ENCODE peak calls at places on chromosomes 6 and 20, in nine cellular contexts. One of them, this sample, is unnamed.

GRCh38 chr6:38567436-38567835 is 72.3 kb downstream of the BTBD9 start:
- DNase-seq in sigmoid colon: peak; percentile 89
- DNase-seq in GM04504: peak; percentile 81
- DNase-seq in T-cell: no peak
- DNase-seq in A673: peak; percentile 78
- DNase-seq in kidney tubule cell: peak; percentile 60
- DNase-seq in T-helper 1 cell: no peak
- DNase-seq in NCI-H1092 treated with DMSO at 0.1 percent for 48 hours: peak; percentile 62
- DNase-seq in T-helper 2 cell: no peak
- DNase-seq in this sample: peak; percentile 67

GRCh38 chr6:84645000-84645399 is 119.4 kb downstream of the TBX18 start:
- DNase-seq in sigmoid colon: no peak
- DNase-seq in GM04504: no peak
- DNase-seq in T-cell: no peak
- DNase-seq in A673: no peak
- DNase-seq in kidney tubule cell: peak; percentile 66
- DNase-seq in T-helper 1 cell: no peak
- DNase-seq in NCI-H1092 treated with DMSO at 0.1 percent for 48 hours: no peak
- DNase-seq in T-helper 2 cell: no peak
- DNase-seq in this sample: no peak

GRCh38 chr6:160945516-160946177 is 45.9 kb upstream of the MAP3K4 start:
- DNase-seq in sigmoid colon: no peak
- DNase-seq in GM04504: no peak
- DNase-seq in T-cell: no peak
- DNase-seq in A673: no peak
- DNase-seq in kidney tubule cell: no peak
- DNase-seq in T-helper 1 cell: no peak
- DNase-seq in NCI-H1092 treated with DMSO at 0.1 percent for 48 hours: no peak
- DNase-seq in T-helper 2 cell: no peak
- DNase-seq in this sample: no peak

GRCh38 chr20:50541606-50542041 is 31.4 kb downstream of the PTPN1 start:
- DNase-seq in sigmoid colon: no peak
- DNase-seq in GM04504: no peak
- DNase-seq in T-cell: no peak
- DNase-seq in A673: no peak
- DNase-seq in kidney tubule cell: no peak
- DNase-seq in T-helper 1 cell: no peak
- DNase-seq in NCI-H1092 treated with DMSO at 0.1 percent for 48 hours: no peak
- DNase-seq in T-helper 2 cell: no peak
- DNase-seq in this sample: no peak

GRCh38 chr20:38554986-38555385 is 26.0 kb upstream of the ADIG start:
- DNase-seq in sigmoid colon: no peak
- DNase-seq in GM04504: no peak
- DNase-seq in T-cell: no peak
- DNase-seq in A673: no peak
- DNase-seq in kidney tubule cell: no peak
- DNase-seq in T-helper 1 cell: no peak
- DNase-seq in NCI-H1092 treated with DMSO at 0.1 percent for 48 hours: no peak
- DNase-seq in T-helper 2 cell: no peak
- DNase-seq in this sample: no peak

GRCh38 chr6:105209950-105210706 is 30.3 kb upstream of the POPDC3 start:
- DNase-seq in sigmoid colon: no peak
- DNase-seq in GM04504: no peak
- DNase-seq in T-cell: no peak
- DNase-seq in A673: no peak
- DNase-seq in kidney tubule cell: peak; percentile 80
- DNase-seq in T-helper 1 cell: no peak
- DNase-seq in NCI-H1092 treated with DMSO at 0.1 percent for 48 hours: no peak
- DNase-seq in T-helper 2 cell: no peak
- DNase-seq in this sample: no peak

GRCh38 chr20:676967-677366 is 1.4 kb upstream of the SCRT2 start:
- DNase-seq in sigmoid colon: no peak
- DNase-seq in GM04504: no peak
- DNase-seq in T-cell: no peak
- DNase-seq in A673: no peak
- DNase-seq in kidney tubule cell: no peak
- DNase-seq in T-helper 1 cell: no peak
- DNase-seq in NCI-H1092 treated with DMSO at 0.1 percent for 48 hours: no peak
- DNase-seq in T-helper 2 cell: no peak
- DNase-seq in this sample: peak; percentile 46

GRCh38 chr20:32201296-32201976 is 6.1 kb downstream of the PLAGL2 start:
- DNase-seq in sigmoid colon: no peak
- DNase-seq in GM04504: no peak
- DNase-seq in T-cell: no peak
- DNase-seq in A673: no peak
- DNase-seq in kidney tubule cell: peak; percentile 51
- DNase-seq in T-helper 1 cell: no peak
- DNase-seq in NCI-H1092 treated with DMSO at 0.1 percent for 48 hours: no peak
- DNase-seq in T-helper 2 cell: no peak
- DNase-seq in this sample: no peak

GRCh38 chr6:14784596-14785360 is 461.1 kb upstream of the JARID2 start:
- DNase-seq in sigmoid colon: no peak
- DNase-seq in GM04504: no peak
- DNase-seq in T-cell: no peak
- DNase-seq in A673: no peak
- DNase-seq in kidney tubule cell: no peak
- DNase-seq in T-helper 1 cell: no peak
- DNase-seq in NCI-H1092 treated with DMSO at 0.1 percent for 48 hours: peak; percentile 5
- DNase-seq in T-helper 2 cell: no peak
- DNase-seq in this sample: no peak

GRCh38 chr20:47459344-47460073 is 42.2 kb upstream of the NCOA3 start:
- DNase-seq in sigmoid colon: no peak
- DNase-seq in GM04504: no peak
- DNase-seq in T-cell: no peak
- DNase-seq in A673: no peak
- DNase-seq in kidney tubule cell: no peak
- DNase-seq in T-helper 1 cell: no peak
- DNase-seq in NCI-H1092 treated with DMSO at 0.1 percent for 48 hours: no peak
- DNase-seq in T-helper 2 cell: no peak
- DNase-seq in this sample: no peak

GRCh38 chr20:58906894-58907293 is 54.4 kb downstream of the GNAS start:
- DNase-seq in sigmoid colon: no peak
- DNase-seq in GM04504: no peak
- DNase-seq in T-cell: no peak
- DNase-seq in A673: no peak
- DNase-seq in kidney tubule cell: peak; percentile 58
- DNase-seq in T-helper 1 cell: no peak
- DNase-seq in NCI-H1092 treated with DMSO at 0.1 percent for 48 hours: no peak
- DNase-seq in T-helper 2 cell: no peak
- DNase-seq in this sample: peak; percentile 35

GRCh38 chr6:105522626-105523322 is 119.9 kb upstream of the PREP start:
- DNase-seq in sigmoid colon: no peak
- DNase-seq in GM04504: no peak
- DNase-seq in T-cell: no peak
- DNase-seq in A673: no peak
- DNase-seq in kidney tubule cell: peak; percentile 17
- DNase-seq in T-helper 1 cell: no peak
- DNase-seq in NCI-H1092 treated with DMSO at 0.1 percent for 48 hours: no peak
- DNase-seq in T-helper 2 cell: no peak
- DNase-seq in this sample: no peak

GRCh38 chr6:123616942-123617341 is 19.8 kb downstream of the TRDN start:
- DNase-seq in sigmoid colon: no peak
- DNase-seq in GM04504: no peak
- DNase-seq in T-cell: no peak
- DNase-seq in A673: no peak
- DNase-seq in kidney tubule cell: no peak
- DNase-seq in T-helper 1 cell: no peak
- DNase-seq in NCI-H1092 treated with DMSO at 0.1 percent for 48 hours: no peak
- DNase-seq in T-helper 2 cell: no peak
- DNase-seq in this sample: no peak

GRCh38 chr20:46058656-46059281 is 29.8 kb downstream of the SLC12A5 start:
- DNase-seq in sigmoid colon: peak; percentile 61
- DNase-seq in GM04504: no peak
- DNase-seq in T-cell: no peak
- DNase-seq in A673: no peak
- DNase-seq in kidney tubule cell: no peak
- DNase-seq in T-helper 1 cell: no peak
- DNase-seq in NCI-H1092 treated with DMSO at 0.1 percent for 48 hours: no peak
- DNase-seq in T-helper 2 cell: no peak
- DNase-seq in this sample: peak; percentile 45

GRCh38 chr20:52490715-52491430 is 299.3 kb upstream of the ZFP64 start:
- DNase-seq in sigmoid colon: no peak
- DNase-seq in GM04504: peak; percentile 59
- DNase-seq in T-cell: no peak
- DNase-seq in A673: peak; percentile 21
- DNase-seq in kidney tubule cell: peak; percentile 96
- DNase-seq in T-helper 1 cell: no peak
- DNase-seq in NCI-H1092 treated with DMSO at 0.1 percent for 48 hours: no peak
- DNase-seq in T-helper 2 cell: no peak
- DNase-seq in this sample: no peak

GRCh38 chr6:320351-321157 is 28.3 kb downstream of the DUSP22 start:
- DNase-seq in sigmoid colon: peak; percentile 59
- DNase-seq in GM04504: no peak
- DNase-seq in T-cell: no peak
- DNase-seq in A673: no peak
- DNase-seq in kidney tubule cell: no peak
- DNase-seq in T-helper 1 cell: no peak
- DNase-seq in NCI-H1092 treated with DMSO at 0.1 percent for 48 hours: no peak
- DNase-seq in T-helper 2 cell: no peak
- DNase-seq in this sample: no peak

GRCh38 chr6:90610671-90611542 is 24.0 kb upstream of the MAP3K7 start:
- DNase-seq in sigmoid colon: peak; percentile 66
- DNase-seq in GM04504: no peak
- DNase-seq in T-cell: peak; percentile 1
- DNase-seq in A673: peak; percentile 56
- DNase-seq in kidney tubule cell: peak; percentile 4
- DNase-seq in T-helper 1 cell: peak; percentile 2
- DNase-seq in NCI-H1092 treated with DMSO at 0.1 percent for 48 hours: peak; percentile 27
- DNase-seq in T-helper 2 cell: no peak
- DNase-seq in this sample: peak; percentile 42

GRCh38 chr6:36954262-36954931 is at the start of gene PI16:
- DNase-seq in sigmoid colon: no peak
- DNase-seq in GM04504: no peak
- DNase-seq in T-cell: no peak
- DNase-seq in A673: no peak
- DNase-seq in kidney tubule cell: no peak
- DNase-seq in T-helper 1 cell: no peak
- DNase-seq in NCI-H1092 treated with DMSO at 0.1 percent for 48 hours: no peak
- DNase-seq in T-helper 2 cell: no peak
- DNase-seq in this sample: no peak

GRCh38 chr20:32718749-32719348 is 24.4 kb downstream of the COMMD7 start:
- DNase-seq in sigmoid colon: no peak
- DNase-seq in GM04504: no peak
- DNase-seq in T-cell: no peak
- DNase-seq in A673: no peak
- DNase-seq in kidney tubule cell: no peak
- DNase-seq in T-helper 1 cell: no peak
- DNase-seq in NCI-H1092 treated with DMSO at 0.1 percent for 48 hours: no peak
- DNase-seq in T-helper 2 cell: no peak
- DNase-seq in this sample: no peak

GRCh38 chr20:62370115-62370806 is 3.1 kb upstream of the LAMA5 start:
- DNase-seq in sigmoid colon: no peak
- DNase-seq in GM04504: peak; percentile 60
- DNase-seq in T-cell: no peak
- DNase-seq in A673: no peak
- DNase-seq in kidney tubule cell: peak; percentile 74
- DNase-seq in T-helper 1 cell: no peak
- DNase-seq in NCI-H1092 treated with DMSO at 0.1 percent for 48 hours: no peak
- DNase-seq in T-helper 2 cell: no peak
- DNase-seq in this sample: no peak

GRCh38 chr20:48864254-48864653 is 36.5 kb upstream of the PREX1 start:
- DNase-seq in sigmoid colon: no peak
- DNase-seq in GM04504: no peak
- DNase-seq in T-cell: no peak
- DNase-seq in A673: no peak
- DNase-seq in kidney tubule cell: no peak
- DNase-seq in T-helper 1 cell: no peak
- DNase-seq in NCI-H1092 treated with DMSO at 0.1 percent for 48 hours: no peak
- DNase-seq in T-helper 2 cell: no peak
- DNase-seq in this sample: no peak

GRCh38 chr6:170226647-170227046 is 64.2 kb downstream of the DLL1 start:
- DNase-seq in sigmoid colon: peak; percentile 19
- DNase-seq in GM04504: no peak
- DNase-seq in T-cell: no peak
- DNase-seq in A673: no peak
- DNase-seq in kidney tubule cell: no peak
- DNase-seq in T-helper 1 cell: no peak
- DNase-seq in NCI-H1092 treated with DMSO at 0.1 percent for 48 hours: no peak
- DNase-seq in T-helper 2 cell: no peak
- DNase-seq in this sample: no peak

GRCh38 chr6:90088009-90088408 is 193.7 kb downstream of the GJA10 start:
- DNase-seq in sigmoid colon: no peak
- DNase-seq in GM04504: peak; percentile 28
- DNase-seq in T-cell: no peak
- DNase-seq in A673: peak; percentile 5
- DNase-seq in kidney tubule cell: peak; percentile 79
- DNase-seq in T-helper 1 cell: no peak
- DNase-seq in NCI-H1092 treated with DMSO at 0.1 percent for 48 hours: no peak
- DNase-seq in T-helper 2 cell: no peak
- DNase-seq in this sample: no peak

GRCh38 chr20:63287697-63288580 is 5.0 kb upstream of the COL20A1 start:
- DNase-seq in sigmoid colon: no peak
- DNase-seq in GM04504: no peak
- DNase-seq in T-cell: no peak
- DNase-seq in A673: no peak
- DNase-seq in kidney tubule cell: no peak
- DNase-seq in T-helper 1 cell: no peak
- DNase-seq in NCI-H1092 treated with DMSO at 0.1 percent for 48 hours: no peak
- DNase-seq in T-helper 2 cell: no peak
- DNase-seq in this sample: no peak

GRCh38 chr20:32480361-32481199 is 104.6 kb downstream of the NOL4L start:
- DNase-seq in sigmoid colon: peak; percentile 59
- DNase-seq in GM04504: no peak
- DNase-seq in T-cell: no peak
- DNase-seq in A673: no peak
- DNase-seq in kidney tubule cell: peak; percentile 59
- DNase-seq in T-helper 1 cell: no peak
- DNase-seq in NCI-H1092 treated with DMSO at 0.1 percent for 48 hours: no peak
- DNase-seq in T-helper 2 cell: no peak
- DNase-seq in this sample: no peak

GRCh38 chr20:41050361-41051019 is 21.9 kb downstream of the TOP1 start:
- DNase-seq in sigmoid colon: no peak
- DNase-seq in GM04504: peak; percentile 26
- DNase-seq in T-cell: no peak
- DNase-seq in A673: no peak
- DNase-seq in kidney tubule cell: no peak
- DNase-seq in T-helper 1 cell: no peak
- DNase-seq in NCI-H1092 treated with DMSO at 0.1 percent for 48 hours: no peak
- DNase-seq in T-helper 2 cell: no peak
- DNase-seq in this sample: no peak

GRCh38 chr20:57746832-57747404 is 37.1 kb upstream of the PMEPA1 start:
- DNase-seq in sigmoid colon: peak; percentile 48
- DNase-seq in GM04504: no peak
- DNase-seq in T-cell: no peak
- DNase-seq in A673: no peak
- DNase-seq in kidney tubule cell: no peak
- DNase-seq in T-helper 1 cell: no peak
- DNase-seq in NCI-H1092 treated with DMSO at 0.1 percent for 48 hours: no peak
- DNase-seq in T-helper 2 cell: no peak
- DNase-seq in this sample: no peak

GRCh38 chr6:109197061-109197460 is 101.8 kb downstream of the CEP57L1 start:
- DNase-seq in sigmoid colon: no peak
- DNase-seq in GM04504: no peak
- DNase-seq in T-cell: no peak
- DNase-seq in A673: no peak
- DNase-seq in kidney tubule cell: no peak
- DNase-seq in T-helper 1 cell: no peak
- DNase-seq in NCI-H1092 treated with DMSO at 0.1 percent for 48 hours: no peak
- DNase-seq in T-helper 2 cell: no peak
- DNase-seq in this sample: no peak

GRCh38 chr20:59670786-59671492 is 66.6 kb downstream of the PHACTR3 start:
- DNase-seq in sigmoid colon: no peak
- DNase-seq in GM04504: no peak
- DNase-seq in T-cell: no peak
- DNase-seq in A673: no peak
- DNase-seq in kidney tubule cell: no peak
- DNase-seq in T-helper 1 cell: no peak
- DNase-seq in NCI-H1092 treated with DMSO at 0.1 percent for 48 hours: no peak
- DNase-seq in T-helper 2 cell: no peak
- DNase-seq in this sample: no peak

GRCh38 chr6:39209360-39209811 is 19.9 kb downstream of the KCNK5 start:
- DNase-seq in sigmoid colon: no peak
- DNase-seq in GM04504: no peak
- DNase-seq in T-cell: no peak
- DNase-seq in A673: no peak
- DNase-seq in kidney tubule cell: peak; percentile 29
- DNase-seq in T-helper 1 cell: no peak
- DNase-seq in NCI-H1092 treated with DMSO at 0.1 percent for 48 hours: no peak
- DNase-seq in T-helper 2 cell: no peak
- DNase-seq in this sample: peak; percentile 40

GRCh38 chr6:5388319-5388718 is 127.0 kb downstream of the FARS2 start:
- DNase-seq in sigmoid colon: no peak
- DNase-seq in GM04504: no peak
- DNase-seq in T-cell: no peak
- DNase-seq in A673: no peak
- DNase-seq in kidney tubule cell: no peak
- DNase-seq in T-helper 1 cell: no peak
- DNase-seq in NCI-H1092 treated with DMSO at 0.1 percent for 48 hours: no peak
- DNase-seq in T-helper 2 cell: no peak
- DNase-seq in this sample: no peak

This sample was measured in NCI-H82.